ENCODE peak calls at places on chromosomes 6 and 20, in eight cellular contexts. V is cardiac fibroblast, B is tibial artery, A is colonic mucosa, Q is type B pancreatic cell, G is cardiac muscle cell, X is fibroblast of the aortic adventitia, C is HepG2. P is an unnamed sample.

GRCh38 chr6:108635505-108636226 is 74.9 kb downstream of the FOXO3 start:
- DNase-seq in V (no peak), B (no peak), A (no peak), Q (no peak), G (no peak), X (no peak), C (no peak), P (no peak)

GRCh38 chr6:21479140-21479539 is 114.4 kb upstream of the SOX4 start:
- DNase-seq in V (peak), B (no peak), A (no peak), Q (no peak), G (peak), X (peak), C (no peak), P (no peak)

GRCh38 chr6:146191166-146191565 is 162.3 kb downstream of the GRM1 start:
- DNase-seq in V (no peak), B (no peak), A (no peak), Q (no peak), G (no peak), X (no peak), C (no peak), P (no peak)

GRCh38 chr6:150153905-150154492 is 11.2 kb downstream of the PPP1R14C start:
- DNase-seq in V (no peak), B (no peak), A (no peak), Q (no peak), G (peak), X (peak), C (no peak), P (no peak)

GRCh38 chr6:159758031-159759001 is 3.5 kb upstream of the ACAT2 start:
- DNase-seq in V (peak), B (no peak), A (no peak), Q (no peak), G (peak), X (peak), C (peak), P (no peak)

GRCh38 chr6:140641412-140641811 is 1267.0 kb upstream of the CITED2 start:
- DNase-seq in V (no peak), B (no peak), A (no peak), Q (no peak), G (no peak), X (no peak), C (no peak), P (no peak)

GRCh38 chr6:17928514-17929430 is 58.7 kb downstream of the KIF13A start:
- DNase-seq in V (peak), B (no peak), A (no peak), Q (no peak), G (peak), X (peak), C (peak), P (no peak)

GRCh38 chr6:84027340-84028183 is 6.0 kb upstream of the MRAP2 start:
- DNase-seq in V (no peak), B (peak), A (peak), Q (no peak), G (peak), X (peak), C (no peak), P (no peak)

GRCh38 chr20:32898721-32899120 is 40.0 kb downstream of the EFCAB8 start:
- DNase-seq in V (peak), B (no peak), A (no peak), Q (no peak), G (peak), X (peak), C (no peak), P (no peak)

GRCh38 chr20:44643596-44644383 is 7.7 kb downstream of the ADA start:
- DNase-seq in V (peak), B (peak), A (peak), Q (no peak), G (peak), X (peak), C (peak), P (no peak)

GRCh38 chr20:11799131-11799800 is 118.4 kb upstream of the BTBD3 start:
- DNase-seq in V (no peak), B (no peak), A (no peak), Q (no peak), G (no peak), X (no peak), C (no peak), P (no peak)

GRCh38 chr20:17503501-17504325 is 27.5 kb downstream of the BFSP1 start:
- DNase-seq in V (no peak), B (no peak), A (no peak), Q (no peak), G (no peak), X (no peak), C (no peak), P (no peak)

GRCh38 chr6:142945446-142946180 is 637 bp upstream of the HIVEP2 start:
- DNase-seq in V (no peak), B (no peak), A (peak), Q (peak), G (no peak), X (no peak), C (no peak), P (peak)

GRCh38 chr6:149234051-149234962 is 83.2 kb upstream of the TAB2 start:
- DNase-seq in V (peak), B (no peak), A (no peak), Q (no peak), G (no peak), X (peak), C (no peak), P (no peak)

GRCh38 chr6:3534599-3534998 is 77.7 kb upstream of the SLC22A23 start:
- DNase-seq in V (peak), B (no peak), A (no peak), Q (peak), G (no peak), X (no peak), C (peak), P (no peak)

GRCh38 chr6:105985098-105985815 is 100.9 kb upstream of the PRDM1 start:
- DNase-seq in V (no peak), B (no peak), A (peak), Q (no peak), G (no peak), X (no peak), C (no peak), P (no peak)

GRCh38 chr6:145883263-145883662 is 68.7 kb upstream of the FBXO30 start:
- DNase-seq in V (no peak), B (no peak), A (no peak), Q (no peak), G (no peak), X (no peak), C (no peak), P (no peak)

GRCh38 chr20:21801193-21801592 is 95.7 kb downstream of the PAX1 start:
- DNase-seq in V (no peak), B (no peak), A (no peak), Q (no peak), G (no peak), X (no peak), C (no peak), P (no peak)

GRCh38 chr20:24160563-24161355 is 172.2 kb upstream of the GGTLC1 start:
- DNase-seq in V (peak), B (peak), A (peak), Q (no peak), G (peak), X (peak), C (peak), P (peak)

GRCh38 chr6:29845405-29846006 is 17.9 kb downstream of the HLA-G start:
- DNase-seq in V (no peak), B (no peak), A (peak), Q (no peak), G (no peak), X (no peak), C (peak), P (no peak)

GRCh38 chr6:28875348-28875747 is 48.4 kb downstream of the TRIM27 start:
- DNase-seq in V (no peak), B (no peak), A (no peak), Q (no peak), G (no peak), X (no peak), C (no peak), P (no peak)

GRCh38 chr6:134060491-134061106 is 8.2 kb upstream of the SLC2A12 start:
- DNase-seq in V (peak), B (no peak), A (no peak), Q (no peak), G (peak), X (peak), C (peak), P (no peak)

GRCh38 chr6:106973841-106974336 is 640 bp downstream of the CD24 start:
- DNase-seq in V (no peak), B (no peak), A (peak), Q (peak), G (no peak), X (no peak), C (no peak), P (peak)

GRCh38 chr6:158642097-158642601 is 2.4 kb downstream of the DYNLT1 start:
- DNase-seq in V (peak), B (no peak), A (peak), Q (no peak), G (peak), X (peak), C (no peak), P (no peak)

GRCh38 chr6:169738204-169738971 is 13.0 kb downstream of the DYNLT2 start:
- DNase-seq in V (peak), B (no peak), A (no peak), Q (no peak), G (peak), X (peak), C (no peak), P (no peak)

GRCh38 chr6:136562211-136562610 is 12.0 kb upstream of the MAP7 start:
- DNase-seq in V (no peak), B (no peak), A (no peak), Q (no peak), G (no peak), X (no peak), C (no peak), P (no peak)

GRCh38 chr6:112879920-112880413 is 532.8 kb downstream of the RFPL4B start:
- DNase-seq in V (no peak), B (no peak), A (peak), Q (no peak), G (peak), X (no peak), C (peak), P (peak)
- TF ChIP-seq CTCF in V (no peak), B (no peak), A (no peak), Q (peak), G (peak), X (no peak), C (peak), P (peak)

GRCh38 chr20:34018166-34018565 is 24.5 kb downstream of the RALY start:
- DNase-seq in V (no peak), B (no peak), A (no peak), Q (no peak), G (no peak), X (no peak), C (no peak), P (no peak)

GRCh38 chr20:34024733-34025351 is 31.1 kb downstream of the RALY start:
- DNase-seq in V (no peak), B (no peak), A (peak), Q (no peak), G (no peak), X (no peak), C (peak), P (no peak)

GRCh38 chr20:34022843-34023234 is 29.1 kb downstream of the RALY start:
- DNase-seq in V (no peak), B (no peak), A (no peak), Q (no peak), G (no peak), X (no peak), C (no peak), P (no peak)

GRCh38 chr20:34023937-34024732 is 30.4 kb downstream of the RALY start:
- DNase-seq in V (no peak), B (no peak), A (no peak), Q (no peak), G (no peak), X (no peak), C (no peak), P (no peak)

GRCh38 chr20:34022154-34022842 is 28.6 kb downstream of the RALY start:
- DNase-seq in V (peak), B (no peak), A (no peak), Q (no peak), G (peak), X (no peak), C (peak), P (no peak)
- TF ChIP-seq CTCF in V (peak), B (no peak), A (no peak), Q (peak), G (peak), X (peak), C (peak), P (peak)

GRCh38 chr6:129500958-129501381 is 209.0 kb downstream of the ARHGAP18 start:
- DNase-seq in V (peak), B (no peak), A (no peak), Q (no peak), G (peak), X (no peak), C (peak), P (peak)
- TF ChIP-seq CTCF in V (peak), B (no peak), A (no peak), Q (peak), G (peak), X (peak), C (peak), P (peak)

GRCh38 chr6:101395345-101395744 is 1.8 kb downstream of the GRIK2 start:
- DNase-seq in V (no peak), B (no peak), A (no peak), Q (no peak), G (no peak), X (peak), C (no peak), P (no peak)
- TF ChIP-seq CTCF in V (peak), B (no peak), A (no peak), Q (peak), G (peak), X (no peak), C (no peak), P (peak)

GRCh38 chr6:5219292-5219691 is 41.5 kb downstream of the LYRM4 start:
- DNase-seq in V (no peak), B (no peak), A (no peak), Q (no peak), G (no peak), X (no peak), C (no peak), P (no peak)

GRCh38 chr6:5215181-5215580 is 45.6 kb downstream of the LYRM4 start:
- DNase-seq in V (peak), B (no peak), A (no peak), Q (no peak), G (peak), X (peak), C (no peak), P (no peak)

GRCh38 chr6:5215799-5216198 is 45.0 kb downstream of the LYRM4 start:
- DNase-seq in V (no peak), B (no peak), A (peak), Q (no peak), G (no peak), X (no peak), C (no peak), P (no peak)

GRCh38 chr6:5213851-5214507 is 46.8 kb downstream of the LYRM4 start:
- DNase-seq in V (peak), B (no peak), A (no peak), Q (no peak), G (peak), X (peak), C (no peak), P (no peak)

GRCh38 chr6:5214570-5215052 is 46.1 kb downstream of the LYRM4 start:
- DNase-seq in V (peak), B (no peak), A (peak), Q (peak), G (peak), X (peak), C (peak), P (peak)
- TF ChIP-seq CTCF in V (peak), B (peak), A (peak), Q (peak), G (peak), X (peak), C (peak), P (peak)

DNA sequence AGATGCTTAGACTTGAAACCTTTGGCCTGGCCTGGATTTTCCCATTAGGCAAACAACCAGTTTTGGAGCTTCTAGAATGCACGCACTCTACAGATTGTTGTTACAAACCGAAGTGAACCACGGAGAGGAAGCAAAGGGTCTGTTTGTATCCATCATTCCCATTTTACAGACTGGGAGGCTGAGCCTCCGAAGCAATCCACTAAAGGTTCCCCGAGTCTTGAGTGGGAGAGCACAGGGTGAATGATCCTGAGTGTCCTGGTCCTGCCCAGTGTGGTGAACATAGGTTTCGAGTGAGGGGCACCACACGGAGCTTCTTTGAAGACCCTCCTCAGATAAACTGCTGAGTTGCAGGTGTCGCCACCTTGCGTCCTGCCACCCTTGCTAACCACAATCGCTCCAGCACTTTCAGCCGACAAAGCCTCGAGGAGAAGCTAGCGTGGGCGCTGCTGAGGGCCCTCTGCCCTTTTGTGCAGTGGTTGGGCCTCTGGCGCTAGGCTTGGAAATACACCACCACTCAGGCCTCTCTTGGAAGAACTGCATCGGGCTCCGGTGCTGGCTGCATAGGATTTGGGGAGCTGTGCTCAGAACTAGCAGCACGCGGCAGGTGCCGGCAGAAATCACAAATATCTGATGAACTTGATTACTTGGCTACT is 1.4 kb upstream of the PRDM13 start:
- DNase-seq in V (no peak), B (no peak), A (no peak), Q (no peak), G (no peak), X (no peak), C (no peak), P (no peak)
- TF ChIP-seq CTCF in V (no peak), B (no peak), A (no peak), Q (peak), G (no peak), X (no peak), C (peak), P (no peak)

GRCh38 chr6:131063028-131063763 is at the start of gene EPB41L2:
- DNase-seq in V (peak), B (peak), A (peak), Q (peak), G (peak), X (peak), C (peak), P (peak)
- TF ChIP-seq CTCF in V (peak), B (peak), A (no peak), Q (peak), G (no peak), X (peak), C (no peak), P (peak)

DNA sequence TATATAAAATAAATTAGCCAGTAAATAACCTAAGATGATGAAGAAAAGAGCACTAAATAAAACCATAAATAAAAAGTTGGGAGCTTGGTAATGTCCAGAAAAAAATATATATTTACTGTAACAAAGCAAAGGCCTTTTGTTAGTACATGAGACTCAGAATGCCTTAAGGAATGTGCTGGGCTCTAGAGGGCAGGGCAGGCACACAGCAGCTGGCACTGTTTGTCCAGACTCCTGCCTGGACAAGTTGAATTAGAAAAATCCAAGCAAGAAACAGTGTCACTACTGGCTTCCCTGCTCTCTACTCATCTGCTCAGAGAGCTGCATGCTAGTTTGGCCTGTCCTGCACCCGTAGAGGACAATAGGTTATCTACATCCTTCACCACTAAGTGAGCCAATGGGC is 8.8 kb downstream of the DEFB129 start:
- DNase-seq in V (peak), B (no peak), A (no peak), Q (no peak), G (peak), X (peak), C (no peak), P (no peak)
- TF ChIP-seq CTCF in V (peak), B (no peak), A (no peak), Q (no peak), G (peak), X (peak), C (peak), P (no peak)

DNA sequence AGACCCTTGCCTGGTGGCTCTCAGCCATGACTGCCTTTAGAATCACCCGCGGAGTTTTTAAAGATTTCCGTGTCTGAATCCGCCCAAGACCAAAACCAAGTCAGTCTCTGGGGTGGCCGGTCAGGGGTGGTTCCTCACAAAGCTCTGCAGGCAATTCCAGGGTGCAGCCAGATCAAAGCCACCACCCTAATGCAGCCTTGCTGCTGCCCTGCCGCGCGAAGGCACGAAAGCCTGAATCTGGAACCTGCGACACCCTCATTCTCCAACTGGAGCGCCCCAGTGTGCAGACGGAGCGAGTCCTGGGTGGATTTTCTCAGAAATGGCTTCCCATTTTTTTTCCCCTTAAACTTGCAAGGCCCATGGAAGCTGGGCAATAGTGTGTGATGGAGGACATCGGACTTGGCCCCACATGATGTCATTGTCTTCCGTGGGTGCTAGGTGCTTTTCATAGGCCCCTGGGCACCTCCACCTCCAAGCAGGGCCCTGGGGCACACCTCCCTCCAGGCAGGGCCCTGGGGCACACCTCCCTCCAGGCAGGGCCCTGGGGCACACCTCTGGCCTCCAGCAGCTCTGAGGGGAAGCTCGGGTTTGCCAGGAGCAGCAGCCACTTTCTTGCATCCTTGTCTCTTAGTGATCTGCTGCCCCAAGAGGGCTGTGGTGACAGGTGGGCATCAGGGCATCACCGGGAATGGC is 343.1 kb downstream of the ZFAND3 start:
- DNase-seq in V (no peak), B (no peak), A (no peak), Q (no peak), G (no peak), X (no peak), C (no peak), P (no peak)
- TF ChIP-seq CTCF in V (no peak), B (no peak), A (no peak), Q (no peak), G (no peak), X (no peak), C (no peak), P (no peak)

P was measured in neural crest cell.